ENCODE peak calls at places on chromosome 15, in nine cellular contexts. V is naive thymus-derived CD8-positive, alpha-beta T cell; U is KG1; T is choroid plexus epithelial cell; D is ureter; I is HTR-8/SVneo; W is NCI-H69; H is NCI-H460; Z is upper lobe of right lung. Q is an unnamed sample.

GRCh38 chr15:65925338-65925737 is 56.0 kb downstream of the RAB11A start:
- DNase-seq in V (no peak), U (no peak), T (no peak), D (no peak), I (no peak), W (no peak), H (no peak), Z (no peak), Q (no peak)

GRCh38 chr15:101045236-101045646 is 126.1 kb downstream of the LRRK1 start:
- DNase-seq in V (no peak), U (no peak), T (peak; percentile 88), D (peak; percentile 68), I (no peak), W (no peak), H (no peak), Z (peak; percentile 48), Q (no peak)

GRCh38 chr15:34886134-34886533 is 83.4 kb downstream of the AQR start:
- DNase-seq in V (no peak), U (no peak), T (peak; percentile 44), D (no peak), I (no peak), W (no peak), H (no peak), Z (no peak), Q (no peak)

GRCh38 chr15:52466716-52467115 is 62.0 kb downstream of the MYO5A start:
- DNase-seq in V (no peak), U (no peak), T (no peak), D (no peak), I (no peak), W (no peak), H (no peak), Z (no peak), Q (no peak)

GRCh38 chr15:66735909-66736305 is 33.9 kb downstream of the SMAD6 start:
- DNase-seq in V (no peak), U (no peak), T (peak; percentile 73), D (no peak), I (no peak), W (no peak), H (no peak), Z (peak; percentile 52), Q (no peak)

GRCh38 chr15:40006003-40006402 is 33.0 kb downstream of the SRP14 start:
- DNase-seq in V (no peak), U (no peak), T (peak; percentile 82), D (no peak), I (no peak), W (no peak), H (no peak), Z (no peak), Q (no peak)

GRCh38 chr15:78302579-78302978 is 3.2 kb upstream of the SKIC8 start:
- DNase-seq in V (no peak), U (no peak), T (peak; percentile 89), D (no peak), I (no peak), W (no peak), H (no peak), Z (no peak), Q (no peak)

GRCh38 chr15:46080018-46080417 is 445.2 kb downstream of the SQOR start:
- DNase-seq in V (no peak), U (no peak), T (no peak), D (no peak), I (no peak), W (peak; percentile 99), H (no peak), Z (no peak), Q (peak; percentile 17)

GRCh38 chr15:44066211-44066827 is 128.8 kb downstream of the FRMD5 start:
- DNase-seq in V (peak; percentile 35), U (peak; percentile 68), T (peak; percentile 83), D (no peak), I (peak; percentile 57), W (peak; percentile 89), H (peak; percentile 83), Z (no peak), Q (peak; percentile 77)

GRCh38 chr15:25862469-25863066 is 559 bp downstream of the ATP10A start:
- DNase-seq in V (peak; percentile 64), U (no peak), T (no peak), D (peak; percentile 64), I (no peak), W (no peak), H (no peak), Z (peak; percentile 83), Q (peak; percentile 51)

GRCh38 chr15:89645680-89646079 is 9.6 kb downstream of the KIF7 start:
- DNase-seq in V (no peak), U (no peak), T (no peak), D (no peak), I (no peak), W (no peak), H (no peak), Z (no peak), Q (no peak)

GRCh38 chr15:99100245-99101173 is 4.4 kb upstream of the SYNM start:
- DNase-seq in V (peak; percentile 12), U (no peak), T (peak; percentile 74), D (peak; percentile 85), I (peak; percentile 72), W (peak; percentile 73), H (peak; percentile 59), Z (peak; percentile 89), Q (peak; percentile 92)

GRCh38 chr15:55770808-55771207 is 27.9 kb upstream of the PRTG start:
- DNase-seq in V (no peak), U (no peak), T (peak; percentile 39), D (no peak), I (no peak), W (peak; percentile 82), H (no peak), Z (no peak), Q (peak; percentile 23)

GRCh38 chr15:89492111-89492641 is 4.2 kb downstream of the RHCG start:
- DNase-seq in V (no peak), U (no peak), T (peak; percentile 7), D (no peak), I (peak; percentile 34), W (peak; percentile 29), H (no peak), Z (no peak), Q (no peak)

GRCh38 chr15:67173786-67174185 is 80.7 kb downstream of the AAGAB start:
- DNase-seq in V (no peak), U (no peak), T (no peak), D (no peak), I (no peak), W (no peak), H (no peak), Z (peak; percentile 28), Q (no peak)

GRCh38 chr15:62976301-62976842 is 66.2 kb upstream of the TPM1 start:
- DNase-seq in V (no peak), U (no peak), T (peak; percentile 62), D (no peak), I (no peak), W (no peak), H (no peak), Z (no peak), Q (no peak)

GRCh38 chr15:31081568-31082250 is 19.8 kb downstream of the TRPM1 start:
- DNase-seq in V (no peak), U (no peak), T (no peak), D (no peak), I (no peak), W (peak; percentile 94), H (no peak), Z (no peak), Q (no peak)

GRCh38 chr15:85531083-85531482 is 150.7 kb downstream of the AKAP13 start:
- DNase-seq in V (no peak), U (no peak), T (no peak), D (no peak), I (no peak), W (no peak), H (no peak), Z (no peak), Q (no peak)

GRCh38 chr15:81098884-81099601 is 35.0 kb upstream of the CFAP161 start:
- DNase-seq in V (no peak), U (peak; percentile 39), T (no peak), D (no peak), I (no peak), W (no peak), H (no peak), Z (no peak), Q (no peak)

GRCh38 chr15:58870451-58870850 is 63.0 kb downstream of the SLTM start:
- DNase-seq in V (no peak), U (no peak), T (peak; percentile 53), D (no peak), I (no peak), W (no peak), H (no peak), Z (no peak), Q (no peak)

GRCh38 chr15:96093063-96093462 is 237.4 kb upstream of the NR2F2 start:
- DNase-seq in V (no peak), U (no peak), T (peak; percentile 60), D (no peak), I (peak; percentile 7), W (no peak), H (no peak), Z (no peak), Q (no peak)

GRCh38 chr15:50114381-50114780 is 4.7 kb downstream of the ATP8B4 start:
- DNase-seq in V (no peak), U (peak; percentile 35), T (no peak), D (no peak), I (no peak), W (no peak), H (no peak), Z (peak; percentile 68), Q (no peak)

GRCh38 chr15:51924146-51925068 is 47.2 kb downstream of the LEO1 start:
- DNase-seq in V (no peak), U (no peak), T (peak; percentile 32), D (no peak), I (no peak), W (peak; percentile 81), H (no peak), Z (no peak), Q (no peak)

GRCh38 chr15:25243800-25244097 is 195.1 kb downstream of the UBE3A start:
- DNase-seq in V (no peak), U (no peak), T (no peak), D (no peak), I (no peak), W (no peak), H (no peak), Z (peak; percentile 51), Q (no peak)

GRCh38 chr15:60766391-60767128 is 287.6 kb upstream of the ICE2 start:
- DNase-seq in V (no peak), U (no peak), T (no peak), D (no peak), I (no peak), W (no peak), H (no peak), Z (no peak), Q (no peak)

Q was measured in hepatocyte.